ENCODE peak calls at places on chromosome 10, in ten cellular contexts. A is GM12865; R is H9; W is NCI-H510A treated with DMSO at 0.1 percent for 48 hours; T is activated CD8-positive, alpha-beta memory T cell treated with anti-CD3 and anti-CD28 coated beads, Interleukin-2, amount 50 U/mL, for 48 hours; S is HS-27A; U is coronary artery; V is GM03348; G is activated CD4-positive, alpha-beta T cell treated with anti-CD3 and anti-CD28 coated beads for 36 hours; X is SK-N-SH. Z is an unnamed sample.

GRCh38 chr10:12350925-12351324 is 1.6 kb downstream of the CAMK1D start:
- DNase-seq in A (no peak), R (no peak), W (no peak), T (no peak), S (no peak), U (no peak), V (no peak), G (peak; percentile 27), X (no peak), Z (no peak)

GRCh38 chr10:73873843-73874215 is 526 bp downstream of the CAMK2G start:
- DNase-seq in A (peak; percentile 9), R (no peak), W (no peak), T (no peak), S (no peak), U (no peak), V (peak; percentile 60), G (peak; percentile 33), X (peak; percentile 80), Z (no peak)

GRCh38 chr10:88389456-88389855 is 193.7 kb downstream of the RNLS start:
- DNase-seq in A (peak; percentile 77), R (no peak), W (peak; percentile 7), T (no peak), S (no peak), U (no peak), V (peak; percentile 35), G (peak; percentile 32), X (no peak), Z (peak; percentile 45)

GRCh38 chr10:125980521-125980920 is 84.2 kb downstream of the FANK1 start:
- DNase-seq in A (no peak), R (no peak), W (no peak), T (no peak), S (no peak), U (no peak), V (no peak), G (no peak), X (no peak), Z (no peak)

GRCh38 chr10:103542764-103543616 is 49.5 kb downstream of the NEURL1 start:
- DNase-seq in A (peak; percentile 64), R (peak; percentile 67), W (peak; percentile 90), T (peak; percentile 40), S (no peak), U (peak; percentile 43), V (peak; percentile 68), G (peak; percentile 69), X (peak; percentile 82), Z (peak; percentile 44)

GRCh38 chr10:132616170-132616994 is 78.8 kb downstream of the INPP5A start:
- DNase-seq in A (no peak), R (no peak), W (no peak), T (peak; percentile 90), S (no peak), U (no peak), V (no peak), G (peak; percentile 80), X (no peak), Z (no peak)

GRCh38 chr10:42988069-42988468 is 88.8 kb upstream of the RET start:
- DNase-seq in A (no peak), R (peak; percentile 17), W (no peak), T (peak; percentile 32), S (no peak), U (no peak), V (no peak), G (no peak), X (peak; percentile 13), Z (no peak)

GRCh38 chr10:94571528-94571927 is 25.9 kb downstream of the HELLS start:
- DNase-seq in A (no peak), R (no peak), W (no peak), T (no peak), S (no peak), U (no peak), V (no peak), G (no peak), X (no peak), Z (no peak)

GRCh38 chr10:31101123-31101522 is 69.5 kb upstream of the ZNF438 start:
- DNase-seq in A (peak; percentile 77), R (no peak), W (no peak), T (peak; percentile 66), S (no peak), U (no peak), V (peak; percentile 65), G (peak; percentile 86), X (no peak), Z (no peak)

GRCh38 chr10:133260895-133261725 is 15.6 kb downstream of the ADAM8 start:
- DNase-seq in A (peak; percentile 68), R (no peak), W (no peak), T (peak; percentile 89), S (no peak), U (peak; percentile 84), V (peak; percentile 79), G (peak; percentile 89), X (peak; percentile 83), Z (no peak)

GRCh38 chr10:56255298-56255697 is 105.8 kb downstream of the ZWINT start:
- DNase-seq in A (no peak), R (no peak), W (no peak), T (no peak), S (no peak), U (no peak), V (no peak), G (no peak), X (no peak), Z (no peak)

GRCh38 chr10:93458821-93459257 is 23.3 kb downstream of the MYOF start:
- DNase-seq in A (no peak), R (peak; percentile 82), W (no peak), T (no peak), S (peak; percentile 94), U (peak; percentile 96), V (peak; percentile 89), G (peak; percentile 29), X (no peak), Z (no peak)

GRCh38 chr10:12499587-12499986 is 150.2 kb downstream of the CAMK1D start:
- DNase-seq in A (no peak), R (no peak), W (no peak), T (no peak), S (no peak), U (no peak), V (no peak), G (no peak), X (no peak), Z (peak; percentile 49)

GRCh38 chr10:119359025-119359424 is 151.7 kb downstream of the GRK5 start:
- DNase-seq in A (no peak), R (no peak), W (no peak), T (no peak), S (no peak), U (no peak), V (no peak), G (no peak), X (no peak), Z (no peak)

GRCh38 chr10:124280916-124281315 is 137.8 kb downstream of the OAT start:
- DNase-seq in A (no peak), R (no peak), W (no peak), T (no peak), S (no peak), U (no peak), V (no peak), G (no peak), X (no peak), Z (no peak)

GRCh38 chr10:87838650-87839049 is 20.6 kb upstream of the ATAD1 start:
- DNase-seq in A (peak; percentile 47), R (no peak), W (no peak), T (no peak), S (no peak), U (no peak), V (no peak), G (no peak), X (no peak), Z (no peak)

GRCh38 chr10:49202266-49202665 is 14.1 kb upstream of the TMEM273 start:
- DNase-seq in A (no peak), R (no peak), W (no peak), T (no peak), S (no peak), U (no peak), V (no peak), G (no peak), X (no peak), Z (no peak)